ENCODE peak calls at places on chromosome 2, in six cellular contexts. V is AML-193; E is ovary; Y is A172; B is adrenal gland; W is activated CD4-positive, alpha-beta T cell treated with anti-CD3 and anti-CD28 coated beads, Interleukin-2, amount 50 U/mL, for 24 hours. K is an unnamed sample.

GRCh38 chr2:101199153-101199810 is 48.1 kb upstream of the TBC1D8 start:
- DNase-seq in Y (peak), E (no peak), W (no peak), B (no peak), V (no peak), K (no peak)

GRCh38 chr2:8445580-8445979 is 236.3 kb upstream of the ID2 start:
- DNase-seq in E (no peak), W (no peak), V (no peak), Y (no peak), B (no peak), K (no peak)

GRCh38 chr2:120326048-120326447 is 19.9 kb upstream of the INHBB start:
- DNase-seq in W (no peak), Y (no peak), B (no peak), V (no peak), E (no peak), K (no peak)

GRCh38 chr2:64062840-64063239 is 43.6 kb upstream of the VPS54 start:
- DNase-seq in W (no peak), Y (peak), E (no peak), V (no peak), B (no peak), K (peak)

GRCh38 chr2:46117379-46117778 is 179.8 kb upstream of the EPAS1 start:
- DNase-seq in V (no peak), B (no peak), W (no peak), E (no peak), Y (peak), K (no peak)

GRCh38 chr2:161200327-161200726 is 40.1 kb downstream of the TANK start:
- DNase-seq in E (no peak), Y (no peak), V (no peak), W (no peak), B (no peak), K (no peak)

GRCh38 chr2:64524604-64525322 is 635 bp downstream of the AFTPH start:
- DNase-seq in Y (peak), W (peak), B (peak), E (no peak), V (no peak), K (no peak)

GRCh38 chr2:40434638-40435296 is 17.1 kb downstream of the SLC8A1 start:
- DNase-seq in V (no peak), E (no peak), B (no peak), W (no peak), Y (peak), K (peak)

GRCh38 chr2:159873136-159873728 is 75.2 kb upstream of the CD302 start:
- DNase-seq in E (peak), Y (no peak), B (no peak), W (no peak), V (no peak), K (no peak)